ENCODE peak calls at places on chromosomes 5 and 9, in six cellular contexts. C, V, E, W, I and Z are unnamed samples.

GRCh38 chr9:126745574-126746411 is 59.0 kb upstream of the ZBTB43 start:
- DNase-seq in C (peak), E (no peak), W (no peak), I (no peak), V (no peak), Z (no peak)

GRCh38 chr9:35731415-35732184 is 395 bp downstream of the TLN1 start:
- DNase-seq in W (no peak), C (no peak), E (no peak), V (peak), I (peak), Z (no peak)

GRCh38 chr9:126502417-126503332 is 111.1 kb upstream of the LMX1B start:
- DNase-seq in I (no peak), V (no peak), E (no peak), C (no peak), W (no peak), Z (no peak)

GRCh38 chr9:136667940-136668760 is 5.4 kb downstream of the EGFL7 start:
- DNase-seq in E (no peak), C (no peak), V (no peak), I (no peak), W (no peak), Z (no peak)

GRCh38 chr9:123756484-123757106 is 173.3 kb downstream of the DENND1A start:
- DNase-seq in C (no peak), W (no peak), I (no peak), V (no peak), E (no peak), Z (no peak)

GRCh38 chr9:437066-438015 is 222.7 kb downstream of the DOCK8 start:
- DNase-seq in W (no peak), C (no peak), E (no peak), V (peak), I (no peak), Z (peak)

GRCh38 chr5:135153661-135154060 is 119.6 kb upstream of the PITX1 start:
- DNase-seq in V (no peak), I (no peak), W (no peak), E (no peak), C (no peak), Z (no peak)

GRCh38 chr5:1831677-1832313 is 30.6 kb downstream of the NDUFS6 start:
- DNase-seq in I (no peak), W (no peak), C (no peak), V (no peak), E (no peak), Z (peak)

GRCh38 chr5:88583471-88583870 is 299.5 kb downstream of the MEF2C start:
- DNase-seq in E (no peak), I (no peak), W (no peak), V (no peak), C (no peak), Z (no peak)

GRCh38 chr5:145479271-145479670 is 355.9 kb downstream of the PRELID2 start:
- DNase-seq in W (no peak), E (no peak), I (no peak), C (no peak), V (no peak), Z (peak)

GRCh38 chr5:169393907-169394306 is 93.0 kb upstream of the SLIT3 start:
- DNase-seq in V (no peak), E (no peak), C (no peak), W (no peak), I (no peak), Z (no peak)

GRCh38 chr5:61256474-61256873 is 75.6 kb upstream of the ZSWIM6 start:
- DNase-seq in W (no peak), I (no peak), C (no peak), V (peak), E (no peak), Z (no peak)

GRCh38 chr5:115389799-115390382 is 93.4 kb upstream of the CCDC112 start:
- DNase-seq in V (no peak), E (no peak), C (no peak), I (peak), W (no peak), Z (no peak)

GRCh38 chr5:52892242-52892878 is 96.8 kb upstream of the ITGA2 start:
- DNase-seq in C (no peak), W (no peak), I (no peak), E (no peak), V (no peak), Z (no peak)

GRCh38 chr5:1500411-1501091 is 23.2 kb downstream of the LPCAT1 start:
- DNase-seq in E (no peak), C (no peak), I (no peak), W (no peak), V (peak), Z (no peak)

GRCh38 chr5:142954455-142954854 is 184.3 kb downstream of the ARHGAP26 start:
- DNase-seq in E (no peak), V (no peak), C (no peak), I (no peak), W (no peak), Z (no peak)

GRCh38 chr5:167763772-167764171 is 527.7 kb upstream of the WWC1 start:
- DNase-seq in E (no peak), W (no peak), I (no peak), V (no peak), C (no peak), Z (peak)

DNA sequence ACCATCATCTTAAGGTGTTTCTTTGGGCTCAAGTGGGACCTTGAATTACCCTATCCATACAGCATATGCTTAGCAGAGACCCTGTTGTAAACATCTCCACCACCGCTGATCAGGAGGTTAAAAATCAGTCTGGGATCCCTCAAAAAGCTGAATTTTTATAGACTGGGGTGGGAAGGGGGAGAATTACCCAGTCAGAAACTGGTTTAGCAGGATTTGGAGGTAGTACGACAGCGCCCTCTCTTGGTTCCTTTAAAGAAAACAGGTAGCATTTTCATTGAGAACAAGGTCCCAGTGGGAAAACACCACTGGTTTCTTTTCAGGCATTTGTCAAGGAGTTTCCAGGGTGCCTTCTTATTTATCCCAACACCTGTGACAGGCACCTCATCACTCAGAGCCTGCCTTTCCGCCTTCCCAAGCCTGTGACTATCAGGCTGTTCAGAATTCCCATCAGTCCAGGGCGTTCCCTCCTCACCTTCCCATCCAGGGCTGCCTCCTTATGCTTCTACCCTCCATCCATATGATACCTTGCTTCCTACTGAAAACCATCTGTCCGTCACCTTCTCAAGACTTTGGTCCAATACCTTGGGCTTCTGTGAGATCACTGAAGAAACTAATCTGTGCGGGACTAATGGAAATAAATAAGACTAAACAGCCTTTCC is 203.8 kb upstream of the RAI14 start:
- DNase-seq in V (peak), E (peak), I (peak), C (no peak), W (no peak), Z (peak)
- TF ChIP-seq CTCF in V (peak), E (peak), I (peak), C (no peak), W (no peak), Z (peak)

GRCh38 chr5:108925073-108925472 is 177.4 kb downstream of the FER start:
- DNase-seq in W (no peak), C (no peak), E (no peak), V (no peak), I (no peak), Z (no peak)

GRCh38 chr5:108924457-108924961 is 176.8 kb downstream of the FER start:
- DNase-seq in C (no peak), E (peak), I (peak), W (no peak), V (no peak), Z (no peak)

GRCh38 chr5:108917596-108917995 is 169.9 kb downstream of the FER start:
- DNase-seq in V (no peak), W (no peak), I (no peak), E (no peak), C (no peak), Z (no peak)

DNA sequence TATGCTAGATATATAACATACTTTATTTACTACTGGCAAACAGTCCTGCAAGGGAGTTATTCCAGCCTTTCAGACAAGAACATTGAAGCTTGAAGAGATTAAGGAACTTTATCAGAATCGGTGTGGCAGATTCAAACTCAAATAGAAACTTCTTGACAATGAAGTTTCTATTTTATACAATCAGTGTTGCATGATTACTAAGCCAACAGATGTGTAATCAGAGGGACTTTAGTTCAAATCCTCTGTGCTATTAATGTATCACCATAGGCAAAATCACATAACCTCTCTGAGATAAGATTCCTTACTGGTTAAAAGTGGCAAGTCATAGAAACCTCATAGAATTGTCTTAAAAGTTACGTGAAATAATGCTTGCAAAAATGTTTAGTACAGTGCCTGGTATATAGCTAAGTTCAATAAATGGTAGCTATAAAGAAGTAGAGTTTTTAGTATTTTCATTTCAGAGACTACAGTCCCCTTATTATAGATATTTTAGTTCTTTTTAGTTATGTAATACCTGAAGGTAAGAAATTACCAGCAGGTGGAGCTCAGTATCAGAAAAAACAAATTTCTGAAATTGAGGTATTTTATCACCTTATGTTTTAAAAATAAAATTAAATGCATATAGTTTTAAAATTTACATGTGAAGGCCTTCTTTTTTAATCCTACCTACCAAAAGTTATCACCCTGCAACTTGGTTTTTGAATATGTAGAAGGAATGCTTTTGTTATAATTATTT is 172.1 kb downstream of the FER start:
- DNase-seq in C (no peak), I (peak), E (no peak), V (peak), W (no peak), Z (no peak)
- TF ChIP-seq CTCF in C (peak), I (no peak), E (peak), V (no peak), W (no peak), Z (peak)

DNA sequence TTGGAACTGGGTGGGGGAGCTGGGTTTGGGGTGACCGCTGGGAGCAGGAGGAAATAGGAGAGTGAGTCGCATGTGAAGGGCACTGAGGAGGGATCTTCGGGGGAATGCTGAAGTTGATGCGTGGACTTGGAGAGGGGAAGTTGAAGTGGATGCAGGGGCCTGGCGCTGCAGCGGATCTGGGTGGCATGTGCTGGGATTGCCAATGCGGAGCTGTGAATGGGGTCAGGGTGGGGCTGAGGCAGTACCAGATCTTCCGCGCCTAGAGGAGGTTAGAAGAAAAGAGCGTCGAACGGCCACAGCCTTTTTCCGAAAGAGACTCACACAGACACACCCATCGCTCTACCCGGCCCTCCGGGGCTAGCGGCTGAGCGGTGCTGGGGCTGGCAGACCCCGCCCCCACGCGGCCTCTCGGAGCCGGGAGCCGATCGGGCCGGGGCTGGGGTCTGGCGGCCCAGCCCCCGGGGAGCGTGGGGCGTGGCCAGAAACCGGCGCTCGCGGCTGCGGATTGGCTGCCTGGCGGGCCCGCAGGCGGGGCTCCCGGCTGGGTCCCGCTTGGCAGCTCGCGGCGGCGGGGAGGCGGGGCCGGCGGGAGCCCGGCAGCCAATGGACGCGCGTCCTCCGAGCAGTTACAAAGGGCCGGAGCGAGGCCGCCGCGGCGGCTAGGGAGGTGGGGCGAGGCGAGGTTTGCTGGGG is at the start of gene TGFBR1:
- DNase-seq in C (peak), E (peak), V (peak), W (peak), I (peak), Z (peak)
- TF ChIP-seq CTCF in C (no peak), E (no peak), V (no peak), W (no peak), I (no peak), Z (peak)

GRCh38 chr5:34736445-34737119 is 80.5 kb downstream of the RAI14 start:
- DNase-seq in C (no peak), E (peak), I (no peak), W (no peak), V (no peak), Z (no peak)

GRCh38 chr5:34742112-34742511 is 86.0 kb downstream of the RAI14 start:
- DNase-seq in V (no peak), E (no peak), W (no peak), C (no peak), I (no peak), Z (no peak)

GRCh38 chr5:34738381-34738780 is 82.3 kb downstream of the RAI14 start:
- DNase-seq in C (no peak), V (peak), I (no peak), E (no peak), W (no peak), Z (no peak)

GRCh38 chr5:34743878-34744277 is 87.8 kb downstream of the RAI14 start:
- DNase-seq in E (no peak), I (no peak), V (peak), W (no peak), C (no peak), Z (peak)

GRCh38 chr5:34740306-34740891 is 84.3 kb downstream of the RAI14 start:
- DNase-seq in E (no peak), C (no peak), V (peak), I (no peak), W (no peak), Z (no peak)
- TF ChIP-seq CTCF in E (no peak), C (no peak), V (no peak), I (no peak), W (no peak), Z (no peak)